ENCODE peak calls at places on chromosomes 12 and 14, in six cellular contexts. H is T1000, Q is T-helper 9 cell, R is GM10248, D is T-helper 1 cell, S is sigmoid colon. Z is an unnamed sample.

GRCh38 chr14:32382704-32383103 is 53.6 kb downstream of the AKAP6 start:
- DNase-seq in H (no peak), Q (no peak), R (no peak), D (no peak), S (no peak), Z (no peak)

GRCh38 chr14:104726600-104727451 is 2.8 kb downstream of the ADSS1 start:
- DNase-seq in H (no peak), Q (no peak), R (no peak), D (no peak), S (no peak), Z (no peak)

GRCh38 chr14:76844223-76844622 is 18.0 kb downstream of the LRRC74A start:
- DNase-seq in H (no peak), Q (peak; percentile 37), R (no peak), D (peak; percentile 38), S (peak; percentile 75), Z (peak; percentile 36)

GRCh38 chr12:108722992-108723766 is 8.1 kb downstream of the CORO1C start:
- DNase-seq in H (peak; percentile 20), Q (no peak), R (no peak), D (no peak), S (peak; percentile 82), Z (no peak)

GRCh38 chr12:44525806-44526654 is 350.1 kb downstream of the NELL2 start:
- DNase-seq in H (no peak), Q (no peak), R (no peak), D (no peak), S (no peak), Z (no peak)

GRCh38 chr14:28661171-28661772 is 105.3 kb upstream of the FOXG1 start:
- DNase-seq in H (peak; percentile 8), Q (no peak), R (no peak), D (no peak), S (no peak), Z (no peak)

GRCh38 chr12:88958153-88958552 is 377.9 kb upstream of the KITLG start:
- DNase-seq in H (no peak), Q (no peak), R (no peak), D (no peak), S (no peak), Z (no peak)

GRCh38 chr12:117111386-117112267 is 12.4 kb upstream of the TESC start:
- DNase-seq in H (no peak), Q (no peak), R (no peak), D (no peak), S (no peak), Z (no peak)

GRCh38 chr14:69636718-69637480 is 25.5 kb downstream of the SUSD6 start:
- DNase-seq in H (no peak), Q (no peak), R (no peak), D (no peak), S (no peak), Z (no peak)

GRCh38 chr12:56029666-56030293 is 8.9 kb downstream of the IKZF4 start:
- DNase-seq in H (peak; percentile 23), Q (peak; percentile 20), R (peak; percentile 64), D (peak; percentile 42), S (no peak), Z (no peak)

GRCh38 chr12:12823308-12823707 is 10.2 kb downstream of the DDX47 start:
- DNase-seq in H (no peak), Q (no peak), R (no peak), D (no peak), S (no peak), Z (no peak)

GRCh38 chr12:79934309-79935020 is 432 bp downstream of the PPP1R12A start:
- DNase-seq in H (peak; percentile 34), Q (peak; percentile 39), R (peak; percentile 25), D (peak; percentile 32), S (peak; percentile 85), Z (peak; percentile 25)

GRCh38 chr12:6167327-6168280 is 32.6 kb upstream of the CD9 start:
- DNase-seq in H (peak; percentile 85), Q (no peak), R (peak; percentile 82), D (no peak), S (peak; percentile 79), Z (no peak)

GRCh38 chr14:69485261-69485660 is 733 bp downstream of the PLEKHD1 start:
- DNase-seq in H (no peak), Q (no peak), R (no peak), D (no peak), S (no peak), Z (no peak)

GRCh38 chr12:109539508-109539907 is 33.8 kb downstream of the MMAB start:
- DNase-seq in H (no peak), Q (no peak), R (no peak), D (no peak), S (no peak), Z (no peak)

GRCh38 chr12:47946413-47947107 is 16.8 kb upstream of the TMEM106C start:
- DNase-seq in H (no peak), Q (no peak), R (no peak), D (no peak), S (peak; percentile 42), Z (no peak)

Z was measured in T follicular helper cell.